ENCODE peak calls at places on chromosome 21, in seven cellular contexts. S is NCI-H526 treated with DMSO at 0.1 percent for 48 hours; L is NCI-H2029; D is fibroblast of the aortic adventitia; Y is stimulated activated CD8-positive, alpha-beta memory T cell treated with anti-CD3 and anti-CD28 coated beads, Interleukin-7, amount 100 ng/mL, for 4 hours; A is glomerular endothelial cell; G is activated naive CD8-positive, alpha-beta T cell treated with anti-CD3 and anti-CD28 coated beads, Interleukin-2, amount 10 ng/mL, durations not matched to agents 7 days and 5 days. O is an unnamed sample.

GRCh38 chr21:42522771-42523170 is 9.1 kb downstream of the SLC37A1 start:
- DNase-seq in S (no peak), L (no peak), D (no peak), Y (no peak), A (no peak), G (no peak), O (no peak)

GRCh38 chr21:35503646-35504045 is 454.5 kb upstream of the RUNX1 start:
- DNase-seq in S (no peak), L (no peak), D (peak), Y (no peak), A (no peak), G (peak), O (no peak)

GRCh38 chr21:36330904-36331303 is 10.9 kb downstream of the MORC3 start:
- DNase-seq in S (peak), L (peak), D (peak), Y (no peak), A (no peak), G (no peak), O (peak)

GRCh38 chr21:36765229-36765628 is 66.3 kb downstream of the SIM2 start:
- DNase-seq in S (no peak), L (no peak), D (no peak), Y (no peak), A (no peak), G (no peak), O (no peak)

GRCh38 chr21:32083175-32083574 is 195.7 kb downstream of the MIS18A start:
- DNase-seq in S (no peak), L (no peak), D (no peak), Y (no peak), A (no peak), G (no peak), O (no peak)

GRCh38 chr21:29624776-29625175 is 315.0 kb downstream of the GRIK1 start:
- DNase-seq in S (no peak), L (no peak), D (no peak), Y (no peak), A (no peak), G (no peak), O (peak)

GRCh38 chr21:28142692-28143091 is 850.0 kb downstream of the LTN1 start:
- DNase-seq in S (no peak), L (no peak), D (peak), Y (no peak), A (no peak), G (no peak), O (no peak)

GRCh38 chr21:25626752-25627151 is 12.3 kb upstream of the JAM2 start:
- DNase-seq in S (no peak), L (no peak), D (no peak), Y (no peak), A (no peak), G (no peak), O (no peak)

GRCh38 chr21:17848228-17848627 is 29.1 kb upstream of the C21orf91 start:
- DNase-seq in S (no peak), L (no peak), D (peak), Y (no peak), A (no peak), G (no peak), O (no peak)

GRCh38 chr21:34546556-34546955 is 34.5 kb upstream of the KCNE1 start:
- DNase-seq in S (no peak), L (no peak), D (no peak), Y (no peak), A (no peak), G (no peak), O (no peak)

GRCh38 chr21:45292399-45293213 is 4.9 kb upstream of the POFUT2 start:
- DNase-seq in S (peak), L (peak), D (peak), Y (peak), A (peak), G (peak), O (peak)

GRCh38 chr21:45544449-45545235 is 2.4 kb upstream of the SLC19A1 start:
- DNase-seq in S (no peak), L (no peak), D (no peak), Y (no peak), A (no peak), G (peak), O (no peak)

GRCh38 chr21:35737899-35738341 is 322.4 kb downstream of the SETD4 start:
- DNase-seq in S (no peak), L (no peak), D (peak), Y (no peak), A (no peak), G (no peak), O (no peak)